ENCODE peak calls at places on chromosomes 16 and 17, in four cellular contexts. V, B, A and N are unnamed samples.

GRCh38 chr16:85531516-85531915 is 81.6 kb upstream of the GSE1 start:
- DNase-seq in V (no peak), B (no peak), A (no peak), N (no peak)

GRCh38 chr16:30054959-30055553 is 10.5 kb upstream of the ALDOA start:
- DNase-seq in V (no peak), B (no peak), A (no peak), N (no peak)

GRCh38 chr16:57061084-57061905 is 31.1 kb upstream of the CPNE2 start:
- DNase-seq in V (peak; percentile 33), B (peak; percentile 76), A (peak; percentile 60), N (peak; percentile 75)

GRCh38 chr16:711548-712320 is 3.2 kb upstream of the METRN start:
- DNase-seq in V (no peak), B (peak; percentile 75), A (peak; percentile 79), N (peak; percentile 72)

GRCh38 chr17:11943759-11944347 is 53.4 kb downstream of the ZNF18 start:
- DNase-seq in V (no peak), B (no peak), A (no peak), N (no peak)

GRCh38 chr16:84677017-84677803 is 22.6 kb upstream of the USP10 start:
- DNase-seq in V (no peak), B (no peak), A (no peak), N (no peak)

GRCh38 chr16:51290886-51291285 is 139.8 kb upstream of the SALL1 start:
- DNase-seq in V (no peak), B (no peak), A (no peak), N (no peak)

GRCh38 chr17:13016881-13017622 is 775 bp downstream of the ELAC2 start:
- DNase-seq in V (no peak), B (no peak), A (no peak), N (no peak)

GRCh38 chr17:62140376-62140775 is 75.3 kb upstream of the MED13 start:
- DNase-seq in V (no peak), B (no peak), A (no peak), N (no peak)

GRCh38 chr17:78748730-78749317 is 33.2 kb downstream of the CYTH1 start:
- DNase-seq in V (no peak), B (peak; percentile 50), A (no peak), N (peak; percentile 33)

GRCh38 chr16:3017806-3018506 is at the start of gene CLDN6:
- DNase-seq in V (no peak), B (no peak), A (no peak), N (no peak)

GRCh38 chr17:35736236-35736635 is 4.8 kb downstream of the RASL10B start:
- DNase-seq in V (no peak), B (no peak), A (no peak), N (no peak)

GRCh38 chr16:23174622-23175021 is 7.9 kb upstream of the SCNN1G start:
- DNase-seq in V (no peak), B (no peak), A (no peak), N (no peak)

GRCh38 chr16:87231295-87231694 is 85.9 kb downstream of the C16orf95 start:
- DNase-seq in V (no peak), B (no peak), A (no peak), N (no peak)

GRCh38 chr16:87234601-87235000 is 82.6 kb downstream of the C16orf95 start:
- DNase-seq in V (no peak), B (no peak), A (no peak), N (no peak)

GRCh38 chr16:87229230-87230192 is 87.7 kb downstream of the C16orf95 start:
- DNase-seq in V (no peak), B (no peak), A (no peak), N (no peak)

GRCh38 chr16:87233928-87234327 is 83.3 kb downstream of the C16orf95 start:
- DNase-seq in V (no peak), B (no peak), A (no peak), N (no peak)

GRCh38 chr16:87231911-87232310 is 85.3 kb downstream of the C16orf95 start:
- DNase-seq in V (no peak), B (no peak), A (no peak), N (no peak)
- H3K27ac ChIP-seq in V (no peak overlapping the region), B (no peak overlapping the region), A (no peak overlapping the region), N (no peak overlapping the region)

GRCh38 chr17:5619088-5619740 is 34.9 kb upstream of the NLRP1 start:
- DNase-seq in V (no peak), B (no peak), A (no peak), N (no peak)
- H3K4me3 ChIP-seq in V (no peak overlapping the region), B (no peak overlapping the region), A (no peak overlapping the region), N (no peak overlapping the region)

GRCh38 chr17:1577186-1577585 is 14.6 kb upstream of the PITPNA start:
- DNase-seq in V (peak; percentile 85), B (peak; percentile 88), A (peak; percentile 82), N (peak; percentile 85)
- H3K4me1 ChIP-seq in V (peaks cover 14% of the 10 kb centered on the region), B (peaks cover 43% of the 10 kb centered on the region), A (peaks cover 19% of the 10 kb centered on the region), N (peaks cover 18% of the 10 kb centered on the region)

GRCh38 chr17:50219939-50220465 is 18.6 kb upstream of the COL1A1 start:
- DNase-seq in V (no peak), B (no peak), A (no peak), N (peak; percentile 37)
- H3K27ac ChIP-seq in V (peak overlapping the region; percentile 90), B (peak overlapping the region; percentile 77), A (peak overlapping the region; percentile 28), N (peak overlapping the region; percentile 98)

GRCh38 chr16:28553776-28554633 is at the start of gene SGF29:
- DNase-seq in V (peak; percentile 73), B (peak; percentile 92), A (peak; percentile 95), N (peak; percentile 95)

GRCh38 chr16:28556914-28557320 is 3.2 kb downstream of the SGF29 start:
- DNase-seq in V (no peak), B (no peak), A (no peak), N (no peak)

GRCh38 chr16:28555593-28555992 is 1.9 kb downstream of the SGF29 start:
- DNase-seq in V (no peak), B (no peak), A (no peak), N (no peak)

GRCh38 chr16:28549301-28549899 is 4.3 kb upstream of the SGF29 start:
- DNase-seq in V (no peak), B (no peak), A (no peak), N (no peak)

GRCh38 chr16:28554634-28555423 is 1.1 kb downstream of the SGF29 start:
- DNase-seq in V (no peak), B (no peak), A (no peak), N (no peak)
- H3K4me3 ChIP-seq in V (peak overlapping the region; percentile 90), B (peak overlapping the region; percentile 68), A (peak overlapping the region; percentile 62), N (peak overlapping the region; percentile 70)

DNA sequence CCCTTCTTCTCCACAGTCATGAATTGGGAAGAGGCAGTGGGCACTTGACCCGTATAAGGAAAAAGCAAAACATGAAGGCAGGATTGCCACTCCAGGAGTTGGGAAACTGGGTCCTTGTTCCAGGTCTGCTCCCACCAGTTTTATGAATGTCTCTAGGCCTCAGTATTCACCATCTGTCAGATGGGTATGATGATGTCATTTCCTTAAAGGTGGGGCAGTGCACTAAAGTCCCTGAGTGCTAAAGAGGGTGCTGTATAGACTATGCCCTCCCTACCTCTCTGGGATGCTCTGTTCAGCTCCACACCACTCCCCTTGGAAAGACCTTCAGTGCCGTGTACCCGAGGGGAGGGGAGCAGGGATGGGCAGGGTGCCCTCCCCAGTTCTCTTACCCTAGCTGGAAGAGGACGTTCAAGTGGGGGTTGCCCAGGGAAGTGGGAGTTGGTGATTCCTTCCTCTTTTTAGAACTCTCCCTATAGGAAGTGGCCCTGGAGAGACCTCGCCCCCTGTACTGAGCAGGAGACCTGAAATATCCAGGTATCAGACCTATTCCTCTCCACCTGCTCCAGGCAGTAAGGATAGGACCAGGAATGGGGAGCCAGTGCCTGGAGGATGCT is 2.2 kb downstream of the LASP1 start:
- DNase-seq in V (no peak), B (no peak), A (no peak), N (no peak)
- H3K4me1 ChIP-seq in V (peaks cover 47% of the 10 kb centered on the region), B (peaks cover 87% of the 10 kb centered on the region), A (peaks cover 36% of the 10 kb centered on the region), N (peaks cover 26% of the 10 kb centered on the region)

DNA sequence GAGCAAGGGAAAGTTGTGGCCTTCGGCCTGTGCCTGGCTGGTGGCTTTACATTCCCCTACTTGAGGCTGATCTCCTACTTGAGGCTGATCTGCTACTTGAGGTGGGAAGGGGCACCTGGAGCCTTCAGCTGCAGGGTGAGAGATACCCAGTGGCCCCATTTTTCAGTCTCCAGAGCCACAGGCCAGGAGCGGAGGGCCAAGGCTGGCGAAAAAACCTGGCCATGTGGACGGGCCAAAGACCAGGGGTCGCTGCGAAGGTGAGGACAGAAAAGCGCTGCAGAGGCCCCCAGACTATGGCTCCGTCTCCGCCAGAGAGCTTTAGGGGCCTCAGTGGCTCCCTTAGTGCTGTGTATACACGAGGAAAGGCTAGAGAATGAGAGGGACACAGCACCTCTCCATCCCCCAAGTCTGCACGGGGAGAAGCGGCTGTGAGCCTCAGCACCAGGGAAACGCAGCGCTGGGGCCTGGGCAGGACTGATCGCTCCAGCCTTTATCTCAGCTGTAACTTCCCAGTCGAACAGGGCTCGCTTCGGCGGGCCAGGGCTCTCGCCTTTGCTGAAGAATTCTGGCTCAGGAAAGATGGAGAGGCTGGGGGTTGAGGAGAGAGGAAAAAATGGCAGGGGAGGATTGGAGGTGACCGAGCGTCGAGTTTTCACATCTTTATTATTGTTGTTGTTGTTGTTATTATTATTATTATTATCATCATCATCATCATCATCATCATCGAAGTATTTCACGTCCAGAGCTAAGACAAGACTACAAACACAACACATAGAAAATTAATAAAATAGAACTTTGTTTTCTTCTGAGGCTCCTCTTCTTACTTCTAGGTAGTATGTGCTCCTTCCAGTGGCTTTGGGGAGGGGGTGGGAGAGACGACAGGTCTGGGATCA is 1.8 kb upstream of the HOXB5 start:
- DNase-seq in V (no peak), B (no peak), A (no peak), N (no peak)
- H3K27ac ChIP-seq in V (no peak overlapping the region), B (no peak overlapping the region), A (no peak overlapping the region), N (no peak overlapping the region)

GRCh38 chr16:76235426-76235825 is 41.8 kb upstream of the CNTNAP4 start:
- DNase-seq in V (no peak), B (no peak), A (no peak), N (no peak)
- H3K4me3 ChIP-seq in V (no peak overlapping the region), B (no peak overlapping the region), A (no peak overlapping the region), N (no peak overlapping the region)